ENCODE peak calls at places on chromosome 13, in five cellular contexts. K, I, O, U and Y are unnamed samples.

GRCh38 chr13:84588023-84588422 is 705.7 kb upstream of the SLITRK1 start:
- DNase-seq in O (no peak), K (no peak), U (no peak), I (no peak), Y (no peak)

GRCh38 chr13:45737571-45738002 is 35.5 kb downstream of the CBY2 start:
- DNase-seq in K (no peak), O (no peak), I (no peak), U (peak), Y (no peak)

GRCh38 chr13:97946951-97947588 is 6.4 kb upstream of the IPO5 start:
- DNase-seq in K (no peak), I (no peak), U (no peak), O (no peak), Y (no peak)

GRCh38 chr13:111494641-111495040 is 174.2 kb downstream of the TEX29 start:
- DNase-seq in I (no peak), O (no peak), K (no peak), U (no peak), Y (no peak)

GRCh38 chr13:99655351-99656091 is 154.2 kb downstream of the TM9SF2 start:
- DNase-seq in K (no peak), I (no peak), O (no peak), U (no peak), Y (no peak)

GRCh38 chr13:53200498-53201453 is 172.2 kb downstream of the OLFM4 start:
- DNase-seq in U (peak), I (peak), K (peak), O (no peak), Y (peak)

GRCh38 chr13:28630864-28631263 is 28.1 kb upstream of the POMP start:
- DNase-seq in I (no peak), K (no peak), O (no peak), U (no peak), Y (no peak)

GRCh38 chr13:65679240-65679639 is 1550.9 kb downstream of the PCDH9 start:
- DNase-seq in O (no peak), K (no peak), I (no peak), U (no peak), Y (no peak)

GRCh38 chr13:113840541-113841354 is 23.1 kb downstream of the GAS6 start:
- DNase-seq in K (peak), O (no peak), U (no peak), I (no peak), Y (no peak)

GRCh38 chr13:107845911-107846310 is 369.4 kb downstream of the LIG4 start:
- DNase-seq in I (no peak), K (no peak), U (no peak), O (no peak), Y (no peak)

GRCh38 chr13:20131057-20131832 is 29.6 kb downstream of the GJA3 start:
- DNase-seq in I (no peak), U (no peak), O (no peak), K (no peak), Y (no peak)

GRCh38 chr13:62129000-62129551 is 713.4 kb upstream of the PCDH20 start:
- DNase-seq in K (no peak), I (no peak), O (no peak), U (no peak), Y (no peak)

GRCh38 chr13:20672772-20673171 is 30.7 kb upstream of the IL17D start:
- DNase-seq in K (no peak), I (no peak), O (no peak), U (no peak), Y (no peak)

GRCh38 chr13:57632276-57633140 is 964 bp downstream of the PCDH17 start:
- DNase-seq in U (no peak), I (peak), K (peak), O (no peak), Y (no peak)

GRCh38 chr13:31476266-31476665 is 263.1 kb upstream of the RXFP2 start:
- DNase-seq in K (no peak), O (no peak), U (no peak), I (no peak), Y (no peak)

GRCh38 chr13:45102136-45102802 is 18.0 kb upstream of the GTF2F2 start:
- DNase-seq in O (no peak), U (no peak), K (no peak), I (no peak), Y (peak)

GRCh38 chr13:91406619-91407018 is 8.2 kb downstream of the GPC5 start:
- DNase-seq in O (no peak), U (peak), I (no peak), K (no peak), Y (peak)

GRCh38 chr13:108834193-108834592 is 204.8 kb downstream of the MYO16 start:
- DNase-seq in O (no peak), U (peak), K (no peak), I (no peak), Y (no peak)

GRCh38 chr13:36420437-36420891 is 11.8 kb upstream of the CCNA1 start:
- DNase-seq in I (peak), K (peak), O (peak), U (peak), Y (peak)

GRCh38 chr13:100234006-100234405 is 145.1 kb downstream of the PCCA start:
- DNase-seq in O (no peak), U (no peak), K (no peak), I (no peak), Y (peak)

GRCh38 chr13:80047406-80047805 is 293.5 kb downstream of the SPRY2 start:
- DNase-seq in U (no peak), K (no peak), I (no peak), O (no peak), Y (no peak)

GRCh38 chr13:27334774-27335490 is 64.3 kb downstream of the RASL11A start:
- DNase-seq in K (no peak), U (no peak), O (no peak), I (no peak), Y (no peak)

GRCh38 chr13:113137656-113138292 is 15.2 kb downstream of the F10 start:
- DNase-seq in K (no peak), I (no peak), O (no peak), U (no peak), Y (no peak)

GRCh38 chr13:66886248-66886647 is 343.9 kb downstream of the PCDH9 start:
- DNase-seq in K (peak), I (no peak), O (no peak), U (no peak), Y (no peak)

GRCh38 chr13:86870388-86870966 is 800.7 kb upstream of the SLITRK5 start:
- DNase-seq in U (no peak), O (no peak), I (no peak), K (no peak), Y (no peak)

GRCh38 chr13:66759919-66760318 is 470.2 kb downstream of the PCDH9 start:
- DNase-seq in O (no peak), I (no peak), K (no peak), U (no peak), Y (no peak)

GRCh38 chr13:51267581-51267980 is 45.4 kb downstream of the FAM124A start:
- DNase-seq in O (no peak), K (no peak), I (no peak), U (no peak), Y (no peak)

GRCh38 chr13:107585466-107585865 is 629.9 kb downstream of the LIG4 start:
- DNase-seq in K (no peak), U (no peak), I (no peak), O (no peak), Y (no peak)

GRCh38 chr13:109922518-109922917 is 136.1 kb upstream of the IRS2 start:
- DNase-seq in U (no peak), O (no peak), K (no peak), I (no peak), Y (no peak)

GRCh38 chr13:22311734-22312404 is 641.0 kb downstream of the FGF9 start:
- DNase-seq in K (no peak), U (no peak), O (no peak), I (peak), Y (no peak)

GRCh38 chr13:89982406-89983085 is 1364.9 kb upstream of the MIR17HG start:
- DNase-seq in I (no peak), K (no peak), O (no peak), U (no peak), Y (no peak)

GRCh38 chr13:99926014-99926731 is 45.4 kb downstream of the ZIC5 start:
- DNase-seq in O (no peak), U (no peak), K (no peak), I (no peak), Y (no peak)

GRCh38 chr13:67416047-67416925 is 186.2 kb upstream of the PCDH9 start:
- DNase-seq in U (peak), O (no peak), I (no peak), K (no peak), Y (peak)

GRCh38 chr13:30850204-30850866 is 55.7 kb upstream of the MEDAG start:
- DNase-seq in K (no peak), U (no peak), O (no peak), I (no peak), Y (no peak)

GRCh38 chr13:113903361-113903760 is 39.5 kb upstream of the GAS6 start:
- DNase-seq in K (no peak), U (no peak), O (no peak), I (no peak), Y (no peak)

GRCh38 chr13:98180092-98180491 is 3.0 kb upstream of the RNF113B start:
- DNase-seq in I (no peak), O (no peak), U (no peak), K (no peak), Y (no peak)

GRCh38 chr13:63124863-63125262 is 1709.2 kb upstream of the PCDH20 start:
- DNase-seq in O (no peak), U (no peak), I (no peak), K (no peak), Y (no peak)